ENCODE peak calls at places on chromosomes 1 and 21, in ten cellular contexts. H is tibial nerve; J is coronary artery; T is astrocyte; Q is epithelial cell of esophagus; B is foreskin fibroblast; K is endothelial cell of umbilical vein; F is AG09309; N is GM23338; S is CD8-positive, alpha-beta T cell. G is an unnamed sample.

GRCh38 chr1:100363831-100364230 is 11.5 kb downstream of the CDC14A start:
- DNase-seq in S (no peak), T (no peak), H (no peak), K (no peak), N (no peak), B (no peak), F (no peak), J (no peak), Q (no peak), G (no peak)

GRCh38 chr1:211557894-211558625 is 20.9 kb downstream of the SLC30A1 start:
- DNase-seq in Q (no peak), B (no peak), S (no peak), K (no peak), F (no peak), J (no peak), T (no peak), H (no peak), N (no peak), G (no peak)

GRCh38 chr1:220843481-220844011 is 35.7 kb upstream of the HLX start:
- DNase-seq in J (no peak), N (no peak), H (peak), B (peak), F (no peak), Q (no peak), T (peak), K (peak), S (no peak), G (no peak)

GRCh38 chr1:117565083-117565556 is 40.7 kb upstream of the TENT5C start:
- DNase-seq in N (no peak), J (no peak), Q (no peak), H (no peak), T (no peak), S (no peak), B (peak), F (no peak), K (no peak), G (no peak)

GRCh38 chr1:182603646-182604127 is 502 bp downstream of the RGS16 start:
- DNase-seq in S (no peak), J (no peak), Q (no peak), H (no peak), F (no peak), T (no peak), B (no peak), K (no peak), N (peak), G (no peak)

GRCh38 chr1:117166076-117166475 is 44.5 kb upstream of the TRIM45 start:
- DNase-seq in F (peak), K (no peak), T (peak), J (no peak), N (no peak), H (no peak), S (no peak), B (peak), Q (peak), G (no peak)

GRCh38 chr1:58190614-58191013 is 355.9 kb downstream of the OMA1 start:
- DNase-seq in K (no peak), Q (no peak), F (no peak), S (no peak), J (no peak), N (no peak), H (no peak), T (no peak), B (no peak), G (no peak)

GRCh38 chr1:110603058-110603457 is 3.1 kb downstream of the KCNA2 start:
- DNase-seq in N (no peak), S (no peak), Q (no peak), B (no peak), F (no peak), K (no peak), T (no peak), H (no peak), J (no peak), G (no peak)

GRCh38 chr1:84712288-84712874 is 22.1 kb upstream of the SSX2IP start:
- DNase-seq in S (no peak), F (no peak), K (peak), Q (no peak), H (no peak), B (peak), T (peak), N (no peak), J (no peak), G (no peak)

GRCh38 chr1:2587071-2587859 is 688 bp downstream of the PRXL2B start:
- DNase-seq in J (no peak), K (peak), F (no peak), Q (peak), N (peak), H (no peak), T (peak), B (no peak), S (peak), G (no peak)

GRCh38 chr1:47703981-47704596 is 266.2 kb downstream of the FOXD2 start:
- DNase-seq in K (peak), B (peak), N (no peak), T (peak), H (no peak), Q (peak), F (peak), S (no peak), J (no peak), G (no peak)

GRCh38 chr21:34202553-34203332 is 129.4 kb downstream of the MRPS6 start:
- DNase-seq in Q (no peak), H (no peak), S (no peak), K (no peak), T (no peak), F (no peak), J (no peak), N (peak), B (peak), G (no peak)

GRCh38 chr1:223331301-223331700 is 32.7 kb downstream of the SUSD4 start:
- DNase-seq in B (no peak), S (no peak), Q (no peak), J (no peak), K (no peak), H (no peak), N (peak), F (no peak), T (peak), G (no peak)

GRCh38 chr21:41648591-41649031 is 118.2 kb downstream of the RIPK4 start:
- DNase-seq in S (no peak), N (no peak), F (peak), H (no peak), B (peak), T (peak), J (no peak), Q (peak), K (no peak), G (no peak)

GRCh38 chr1:11691302-11691914 is at the start of gene DRAXIN:
- DNase-seq in H (no peak), K (no peak), J (no peak), T (no peak), N (peak), F (no peak), B (no peak), S (peak), Q (no peak), G (no peak)

GRCh38 chr1:220441211-220441610 is 86.7 kb upstream of the MARK1 start:
- DNase-seq in N (no peak), T (no peak), H (no peak), B (no peak), K (no peak), F (no peak), S (no peak), J (no peak), Q (peak), G (no peak)

GRCh38 chr1:211942583-211942982 is 92.8 kb downstream of the INTS7 start:
- DNase-seq in B (no peak), S (no peak), Q (no peak), J (no peak), F (no peak), T (no peak), H (no peak), K (no peak), N (no peak), G (no peak)

GRCh38 chr1:12370241-12370980 is 140.6 kb downstream of the VPS13D start:
- DNase-seq in J (no peak), H (no peak), T (no peak), F (no peak), N (no peak), B (no peak), K (no peak), Q (no peak), S (no peak), G (no peak)

GRCh38 chr1:1554550-1554925 is 14.1 kb upstream of the TMEM240 start:
- DNase-seq in Q (no peak), N (no peak), K (no peak), S (no peak), T (peak), F (no peak), H (no peak), J (no peak), B (no peak), G (no peak)

GRCh38 chr1:230283678-230284077 is 142.5 kb downstream of the PGBD5 start:
- DNase-seq in T (no peak), F (no peak), B (no peak), J (no peak), Q (no peak), K (no peak), N (no peak), S (no peak), H (no peak), G (no peak)

GRCh38 chr1:155226188-155226909 is 17.9 kb downstream of the MTX1 start:
- DNase-seq in Q (peak), N (peak), S (peak), H (peak), B (peak), F (no peak), J (peak), K (peak), T (peak), G (no peak)

GRCh38 chr1:228291906-228292608 is 84.2 kb downstream of the OBSCN start:
- DNase-seq in H (no peak), J (no peak), N (no peak), T (no peak), K (no peak), Q (no peak), S (no peak), F (no peak), B (peak), G (no peak)

GRCh38 chr1:51636765-51637522 is 20.1 kb downstream of the OSBPL9 start:
- DNase-seq in H (no peak), K (peak), Q (peak), B (peak), N (no peak), J (peak), S (no peak), F (peak), T (peak), G (no peak)

GRCh38 chr1:178706467-178706866 is 18.6 kb upstream of the RALGPS2 start:
- DNase-seq in J (no peak), F (peak), Q (peak), B (peak), K (no peak), N (no peak), S (no peak), T (peak), H (no peak), G (no peak)

GRCh38 chr1:29504266-29504665 is 267.9 kb downstream of the PTPRU start:
- DNase-seq in H (no peak), K (no peak), N (no peak), F (no peak), S (no peak), J (no peak), B (no peak), T (peak), Q (no peak), G (no peak)

GRCh38 chr1:45400049-45400448 is 59.8 kb upstream of the MUTYH start:
- DNase-seq in K (no peak), N (peak), H (no peak), T (no peak), B (no peak), F (no peak), J (no peak), S (no peak), Q (no peak), G (no peak)

GRCh38 chr1:47813970-47814369 is 183.2 kb downstream of the TRABD2B start:
- DNase-seq in J (no peak), H (no peak), K (no peak), F (no peak), T (no peak), B (no peak), N (no peak), Q (no peak), S (no peak), G (no peak)

GRCh38 chr21:36908260-36908908 is 58.1 kb downstream of the HLCS start:
- DNase-seq in N (no peak), B (no peak), F (no peak), S (no peak), Q (no peak), H (no peak), K (no peak), T (peak), J (no peak), G (no peak)

GRCh38 chr1:198298653-198299052 is 141.9 kb downstream of the NEK7 start:
- DNase-seq in H (no peak), B (no peak), T (no peak), Q (no peak), S (no peak), F (no peak), J (no peak), N (peak), K (no peak), G (no peak)

GRCh38 chr1:33029209-33029608 is 7.5 kb downstream of the AK2 start:
- DNase-seq in S (no peak), J (no peak), T (no peak), Q (no peak), B (no peak), K (no peak), H (no peak), F (no peak), N (no peak), G (no peak)

GRCh38 chr21:13368200-13368599 is 241.4 kb upstream of the POTED start:
- DNase-seq in Q (no peak), B (no peak), F (no peak), S (no peak), J (no peak), T (no peak), N (no peak), K (no peak), H (no peak), G (no peak)

GRCh38 chr1:156151093-156151688 is 2.2 kb upstream of the SEMA4A start:
- DNase-seq in H (no peak), K (no peak), J (no peak), Q (peak), F (no peak), B (peak), S (no peak), T (no peak), N (no peak), G (no peak)

GRCh38 chr1:153260980-153261792 is 1.7 kb downstream of the LORICRIN start:
- DNase-seq in K (no peak), J (no peak), Q (peak), T (peak), N (peak), F (no peak), B (peak), H (no peak), S (peak), G (no peak)

DNA sequence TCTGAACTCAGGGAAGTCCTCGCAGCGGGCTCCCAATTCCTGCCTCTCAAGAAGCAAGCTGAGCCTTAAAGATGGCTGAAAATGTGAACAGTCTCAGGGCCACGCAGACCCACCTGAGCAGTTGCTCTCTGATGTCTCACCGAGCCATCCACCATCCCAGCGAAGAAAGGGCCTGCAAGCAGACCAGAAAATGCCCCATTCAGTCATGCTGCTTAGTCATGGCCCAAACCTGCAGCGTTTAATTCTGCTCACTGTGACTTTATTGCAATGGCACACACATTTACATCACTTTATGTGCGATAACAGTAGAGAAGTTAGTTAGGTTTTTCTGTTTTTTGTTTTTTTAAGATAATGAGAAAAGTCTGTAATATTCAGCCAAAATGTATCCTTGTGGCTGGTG is 119.6 kb upstream of the IRF2BP2 start:
- DNase-seq in B (peak), S (no peak), J (no peak), K (no peak), H (no peak), F (no peak), Q (no peak), N (no peak), T (peak), G (no peak)
- TF ChIP-seq CTCF in B (no peak), S (no peak), J (no peak), K (no peak), H (no peak), F (no peak), Q (no peak), N (no peak), T (no peak), G (no peak)

GRCh38 chr1:162145966-162146696 is 76.6 kb downstream of the NOS1AP start:
- DNase-seq in S (no peak), F (no peak), Q (no peak), N (no peak), B (no peak), K (no peak), H (no peak), J (no peak), T (no peak), G (no peak)
- H3K4me3 ChIP-seq in S (no peak), F (no peak), Q (no peak), N (peak), B (no peak), K (no peak), H (no peak), J (no peak), T (no peak), G (no peak)

GRCh38 chr1:180248176-180248575 is 18.1 kb downstream of the LHX4 start:
- DNase-seq in T (no peak), N (no peak), K (no peak), S (no peak), Q (no peak), F (no peak), H (no peak), B (no peak), J (no peak), G (no peak)

GRCh38 chr1:180247580-180247979 is 17.5 kb downstream of the LHX4 start:
- DNase-seq in S (no peak), B (no peak), K (no peak), Q (no peak), N (no peak), J (no peak), F (no peak), T (no peak), H (no peak), G (no peak)

GRCh38 chr1:180249725-180250498 is 19.8 kb downstream of the LHX4 start:
- DNase-seq in J (no peak), T (no peak), K (peak), Q (no peak), B (no peak), F (no peak), S (no peak), H (no peak), N (no peak), G (no peak)

GRCh38 chr1:180250499-180250770 is 20.4 kb downstream of the LHX4 start:
- DNase-seq in T (no peak), H (no peak), B (no peak), K (no peak), N (no peak), F (no peak), S (no peak), J (no peak), Q (no peak), G (no peak)

GRCh38 chr1:180248731-180249681 is 18.9 kb downstream of the LHX4 start:
- DNase-seq in H (no peak), Q (no peak), J (no peak), B (no peak), F (no peak), N (peak), T (no peak), S (no peak), K (no peak), G (no peak)
- TF ChIP-seq CTCF in H (no peak), Q (no peak), J (no peak), B (no peak), F (no peak), N (peak), T (no peak), S (no peak), K (no peak), G (peak)

DNA sequence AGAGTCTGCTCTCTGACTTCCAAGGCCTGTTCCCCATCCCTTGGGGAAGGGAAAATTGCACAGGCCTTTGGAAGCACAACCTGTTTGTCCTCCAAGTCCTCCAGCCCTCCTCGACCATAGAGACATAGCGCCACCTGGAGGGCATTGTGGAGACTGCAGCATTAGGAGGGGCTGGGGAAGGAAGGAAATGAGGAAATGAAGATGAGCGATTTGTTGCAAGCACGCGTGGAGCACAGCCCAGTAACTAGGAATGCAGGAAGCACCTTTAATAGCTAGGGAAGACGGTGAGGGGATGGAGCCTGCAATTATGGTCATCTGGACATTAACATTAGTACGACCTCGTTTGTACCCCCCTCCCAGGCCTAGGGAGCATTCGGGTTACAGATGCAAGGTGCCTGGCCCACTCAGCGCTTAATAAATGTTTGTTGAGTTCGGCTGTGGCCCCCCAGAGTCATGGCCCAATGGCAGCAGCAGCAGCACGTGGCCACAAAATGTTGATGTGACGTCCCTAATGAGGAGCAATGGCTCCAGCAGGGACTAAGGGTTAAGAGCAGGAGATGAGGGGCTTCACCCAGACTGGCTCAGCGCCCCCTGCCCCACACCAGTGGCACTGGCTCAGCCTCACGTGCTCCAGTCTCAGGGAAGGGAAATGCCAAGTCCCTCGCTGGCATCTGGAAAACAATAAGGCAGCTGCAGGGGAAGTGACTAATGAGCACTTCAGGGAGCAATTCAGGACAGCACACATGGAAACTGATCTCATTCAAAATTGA is 8.0 kb upstream of the CAMK2N1 start:
- DNase-seq in T (peak), B (peak), S (peak), Q (peak), K (peak), F (peak), H (peak), N (peak), J (peak), G (peak)
- H3K4me3 ChIP-seq in T (no peak), B (peak), S (no peak), Q (no peak), K (no peak), F (no peak), H (no peak), N (peak), J (no peak), G (no peak)

DNA sequence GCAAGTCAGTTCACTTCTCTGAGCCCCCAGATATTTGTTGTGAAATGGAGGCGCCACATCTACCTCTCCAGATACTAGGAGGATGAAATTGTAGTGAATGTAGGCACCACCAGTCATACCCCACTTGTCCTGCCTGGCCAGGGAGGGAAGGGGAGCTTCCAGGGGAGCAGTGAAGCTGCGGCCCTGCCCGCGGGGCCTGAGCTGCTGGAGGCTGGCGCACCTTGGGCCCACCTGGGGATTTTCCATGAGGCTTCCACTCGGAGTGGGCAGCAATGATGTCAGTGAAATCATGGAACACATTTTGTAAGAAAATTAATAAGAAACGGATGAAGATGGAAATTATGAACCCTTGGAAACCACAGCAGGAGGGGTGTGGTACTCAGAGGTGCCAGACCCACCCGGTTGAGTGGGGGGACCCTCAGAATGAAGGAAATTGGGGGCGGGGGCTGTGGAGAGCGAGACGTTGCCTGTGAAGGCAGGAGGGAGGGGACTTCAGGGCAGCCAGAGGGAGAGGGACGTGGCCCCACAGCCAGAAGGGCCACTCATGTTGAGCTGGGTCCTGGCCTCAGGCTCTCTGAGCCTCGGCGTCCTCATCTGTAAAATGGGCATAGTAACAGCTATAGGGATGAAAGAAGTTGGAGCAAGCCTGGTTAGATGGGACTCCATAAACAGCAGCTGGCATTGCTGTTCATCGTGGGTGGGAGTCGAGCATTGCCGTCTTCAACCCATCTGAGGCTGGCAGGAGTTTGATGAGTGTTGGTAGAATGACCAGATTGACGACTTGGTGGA is 101.6 kb downstream of the EPHB2 start:
- DNase-seq in H (no peak), F (no peak), N (no peak), B (no peak), T (no peak), K (no peak), S (no peak), Q (no peak), J (no peak), G (no peak)
- TF ChIP-seq CTCF in H (no peak), F (no peak), N (no peak), B (no peak), T (no peak), K (no peak), S (no peak), Q (no peak), J (no peak), G (no peak)

DNA sequence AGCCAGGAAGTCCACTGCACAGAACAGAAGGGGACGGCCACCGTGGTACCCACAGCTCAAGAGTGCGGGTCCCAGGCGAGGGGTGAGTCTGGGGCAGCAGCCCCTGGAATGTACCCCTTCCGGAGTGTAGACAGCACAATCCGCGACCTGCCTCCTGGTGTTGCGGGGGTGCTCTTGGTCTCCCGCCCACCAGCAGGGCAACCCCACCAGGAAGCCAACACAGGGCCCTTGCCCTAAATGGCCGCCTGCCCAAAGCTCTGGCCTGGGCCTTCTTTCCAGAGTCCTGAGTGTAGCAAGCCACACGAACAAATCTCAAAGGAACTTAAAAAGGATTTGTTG is 1.1 kb upstream of the SLC19A1 start:
- DNase-seq in S (peak), F (no peak), Q (no peak), J (peak), N (no peak), B (peak), K (no peak), H (no peak), T (no peak), G (no peak)
- H3K4me3 ChIP-seq in S (no peak), F (no peak), Q (no peak), J (no peak), N (peak), B (no peak), K (no peak), H (no peak), T (no peak), G (peak)

G was measured in GM12864.